ENCODE peak calls at places on chromosomes 4 and X, in eight cellular contexts. X, T, Z, H, I, D, C and L are unnamed samples.

GRCh38 chr4:121769341-121769740 is 4.4 kb upstream of the SMIM43 start:
- ATAC-seq in X (no peak), T (no peak), Z (peak), H (no peak), I (no peak), D (no peak), C (no peak), L (no peak)

GRCh38 chr4:175999944-176000343 is 65.7 kb upstream of the WDR17 start:
- ATAC-seq in X (no peak), T (no peak), Z (no peak), H (no peak), I (no peak), D (no peak), C (no peak), L (no peak)

GRCh38 chr4:184316821-184317220 is 99.1 kb upstream of the ENPP6 start:
- ATAC-seq in X (no peak), T (no peak), Z (no peak), H (no peak), I (no peak), D (no peak), C (no peak), L (no peak)

GRCh38 chr4:4981427-4981826 is 37.8 kb downstream of the CYTL1 start:
- ATAC-seq in X (no peak), T (no peak), Z (no peak), H (no peak), I (no peak), D (no peak), C (peak), L (no peak)

GRCh38 chrX:110442631-110443030 is 84.0 kb downstream of the RTL9 start:
- ATAC-seq in X (no peak), T (no peak), Z (peak), H (no peak), I (peak), D (no peak), C (no peak), L (no peak)

GRCh38 chr4:128600996-128601857 is 208.3 kb upstream of the JADE1 start:
- ATAC-seq in X (no peak), T (no peak), Z (peak), H (no peak), I (peak), D (no peak), C (peak), L (no peak)

GRCh38 chr4:67581208-67581857 is 22.8 kb downstream of the STAP1 start:
- ATAC-seq in X (peak), T (peak), Z (peak), H (peak), I (no peak), D (peak), C (no peak), L (peak)

GRCh38 chr4:15706646-15707362 is 3.9 kb downstream of the BST1 start:
- ATAC-seq in X (no peak), T (no peak), Z (no peak), H (no peak), I (no peak), D (no peak), C (peak), L (no peak)

GRCh38 chr4:107809236-107809635 is 15.5 kb upstream of the SGMS2 start:
- ATAC-seq in X (no peak), T (no peak), Z (no peak), H (no peak), I (no peak), D (no peak), C (no peak), L (no peak)

GRCh38 chr4:71930459-71930858 is 101.3 kb upstream of the NPFFR2 start:
- ATAC-seq in X (no peak), T (no peak), Z (no peak), H (no peak), I (no peak), D (no peak), C (no peak), L (no peak)

GRCh38 chrX:79161655-79162054 is 17.2 kb downstream of the GPR174 start:
- ATAC-seq in X (peak), T (peak), Z (peak), H (peak), I (no peak), D (peak), C (no peak), L (peak)

GRCh38 chr4:2388430-2389182 is 29.8 kb downstream of the ZFYVE28 start:
- ATAC-seq in X (no peak), T (no peak), Z (no peak), H (no peak), I (no peak), D (no peak), C (no peak), L (no peak)

GRCh38 chrX:102580891-102581290 is 18.4 kb upstream of the ARMCX5 start:
- ATAC-seq in X (no peak), T (no peak), Z (no peak), H (no peak), I (no peak), D (no peak), C (no peak), L (no peak)

GRCh38 chr4:100935090-100935489 is 412.2 kb downstream of the PPP3CA start:
- ATAC-seq in X (no peak), T (no peak), Z (peak), H (peak), I (peak), D (no peak), C (no peak), L (peak)

GRCh38 chr4:47533689-47534347 is 48.7 kb downstream of the ATP10D start:
- ATAC-seq in X (peak), T (peak), Z (no peak), H (no peak), I (peak), D (no peak), C (no peak), L (no peak)

GRCh38 chr4:107619731-107620130 is 100.3 kb downstream of the PAPSS1 start:
- ATAC-seq in X (no peak), T (no peak), Z (no peak), H (no peak), I (no peak), D (no peak), C (no peak), L (no peak)

GRCh38 chr4:73707918-73708577 is 32.3 kb upstream of the CXCL8 start:
- ATAC-seq in X (no peak), T (no peak), Z (peak), H (no peak), I (peak), D (no peak), C (peak), L (no peak)